ENCODE peak calls at places on chromosomes 12 and 14, in ten cellular contexts. S is Daoy; K is stimulated activated CD4-positive, alpha-beta T cell treated with anti-CD3 and anti-CD28 coated beads, Interleukin-15, amount 100 ng/mL, for 1 hour; H is heart left ventricle; C is nucleus accumbens; Z is HTR-8/SVneo; A is Right ventricle myocardium superior; R is neural crest cell; I is right atrium auricular region; P is NCI-H345. G is an unnamed sample.

GRCh38 chr14:75299064-75299463 is 20.4 kb downstream of the FOS start:
- DNase-seq in Z (no peak), C (no peak), H (no peak), A (peak), R (no peak), K (no peak), I (peak), S (no peak), P (no peak), G (peak)

GRCh38 chr14:68649461-68650189 is 143.2 kb downstream of the ZFP36L1 start:
- DNase-seq in A (no peak), I (no peak), K (no peak), R (no peak), Z (no peak), C (no peak), P (no peak), H (no peak), S (no peak), G (no peak)

GRCh38 chr14:96616168-96616681 is 114.0 kb downstream of the PAPOLA start:
- DNase-seq in P (no peak), A (no peak), K (no peak), R (no peak), Z (no peak), I (no peak), H (no peak), C (no peak), S (no peak), G (no peak)

GRCh38 chr14:104845033-104845666 is 19.9 kb upstream of the CEP170B start:
- DNase-seq in A (no peak), P (no peak), R (no peak), C (no peak), Z (no peak), I (no peak), K (no peak), H (no peak), S (no peak), G (no peak)

GRCh38 chr12:103586791-103587370 is at the start of gene STAB2:
- DNase-seq in C (no peak), R (no peak), P (no peak), H (no peak), K (no peak), Z (no peak), I (no peak), A (peak), S (no peak), G (no peak)

GRCh38 chr14:89137514-89138163 is 279.4 kb downstream of the FOXN3 start:
- DNase-seq in H (peak), K (no peak), Z (peak), S (peak), R (no peak), I (peak), C (no peak), A (peak), P (no peak), G (peak)

GRCh38 chr12:64544796-64545382 is 65.4 kb upstream of the RASSF3 start:
- DNase-seq in Z (no peak), P (peak), S (no peak), K (no peak), C (no peak), I (no peak), A (no peak), H (no peak), R (no peak), G (no peak)

GRCh38 chr14:21524575-21525518 is 1.3 kb downstream of the SALL2 start:
- DNase-seq in C (no peak), P (no peak), K (no peak), Z (no peak), H (no peak), I (no peak), A (no peak), R (no peak), S (no peak), G (no peak)

GRCh38 chr12:105698047-105698446 is 367.6 kb downstream of the C12orf75 start:
- DNase-seq in R (no peak), Z (no peak), S (no peak), C (no peak), K (no peak), I (no peak), P (no peak), H (no peak), A (no peak), G (peak)

GRCh38 chr14:92552066-92552465 is 38.5 kb downstream of the RIN3 start:
- DNase-seq in Z (no peak), C (no peak), I (no peak), P (no peak), A (peak), R (no peak), K (no peak), H (no peak), S (no peak), G (no peak)

GRCh38 chr12:11273449-11273848 is 3.9 kb upstream of the PRB3 start:
- DNase-seq in Z (no peak), I (no peak), C (no peak), A (no peak), R (no peak), S (no peak), P (no peak), H (no peak), K (no peak), G (no peak)

GRCh38 chr14:23047751-23048693 is 6.0 kb downstream of the PSMB11 start:
- DNase-seq in C (no peak), R (no peak), P (no peak), Z (no peak), H (no peak), K (no peak), A (no peak), S (no peak), I (no peak), G (no peak)

GRCh38 chr12:26701604-26702215 is 131.3 kb downstream of the ITPR2 start:
- DNase-seq in I (no peak), R (no peak), K (no peak), Z (no peak), P (peak), C (no peak), A (no peak), H (no peak), S (peak), G (peak)

GRCh38 chr12:88453323-88453722 is 126.9 kb downstream of the KITLG start:
- DNase-seq in C (no peak), H (no peak), A (no peak), P (no peak), S (no peak), I (no peak), K (no peak), R (no peak), Z (no peak), G (no peak)

GRCh38 chr14:102316048-102316745 is 3.3 kb upstream of the ZNF839 start:
- DNase-seq in C (no peak), A (no peak), P (peak), H (peak), S (peak), R (peak), K (no peak), Z (no peak), I (no peak), G (peak)

GRCh38 chr14:53316504-53316903 is 163.4 kb upstream of the DDHD1 start:
- DNase-seq in P (no peak), C (no peak), A (peak), S (no peak), Z (no peak), I (no peak), R (no peak), K (no peak), H (no peak), G (no peak)

GRCh38 chr12:10196210-10196609 is 16.5 kb upstream of the GABARAPL1 start:
- DNase-seq in A (no peak), C (no peak), P (no peak), I (peak), Z (no peak), K (no peak), R (no peak), S (no peak), H (no peak), G (no peak)

GRCh38 chr12:53174881-53175491 is 5.5 kb upstream of the ZNF740 start:
- DNase-seq in P (peak), A (no peak), Z (peak), I (no peak), C (no peak), S (no peak), R (no peak), K (no peak), H (no peak), G (peak)

GRCh38 chr12:83603106-83603505 is 916.4 kb downstream of the TMTC2 start:
- DNase-seq in H (no peak), A (no peak), I (no peak), C (no peak), K (no peak), R (no peak), P (no peak), Z (no peak), S (no peak), G (no peak)

GRCh38 chr14:67557656-67558055 is 24.6 kb downstream of the PLEKHH1 start:
- DNase-seq in Z (no peak), H (no peak), S (no peak), I (no peak), P (no peak), C (no peak), R (no peak), K (no peak), A (no peak), G (no peak)

GRCh38 chr14:21098892-21099595 is 589 bp upstream of the ZNF219 start:
- DNase-seq in S (no peak), A (no peak), K (no peak), P (peak), C (peak), Z (no peak), I (no peak), R (no peak), H (no peak), G (no peak)

GRCh38 chr14:65168840-65169239 is 66.5 kb upstream of the MAX start:
- DNase-seq in H (no peak), C (no peak), A (no peak), R (no peak), Z (no peak), I (no peak), P (no peak), K (no peak), S (peak), G (peak)

GRCh38 chr12:19945559-19946485 is 422.5 kb upstream of the PDE3A start:
- DNase-seq in P (no peak), S (no peak), A (no peak), R (no peak), Z (peak), I (no peak), K (no peak), H (no peak), C (no peak), G (peak)

GRCh38 chr12:6167327-6168280 is 32.6 kb upstream of the CD9 start:
- DNase-seq in S (peak), P (no peak), A (peak), H (peak), K (peak), R (no peak), Z (peak), C (peak), I (peak), G (peak)

GRCh38 chr14:104393898-104394605 is 185.5 kb upstream of the C14orf180 start:
- DNase-seq in H (peak), Z (no peak), C (no peak), A (peak), R (no peak), K (peak), P (no peak), S (peak), I (peak), G (peak)

GRCh38 chr14:36505193-36505815 is 14.7 kb downstream of the NKX2-1 start:
- DNase-seq in K (no peak), C (no peak), I (peak), A (no peak), S (peak), H (no peak), R (no peak), Z (no peak), P (no peak), G (no peak)

GRCh38 chr12:52280319-52280795 is 5.9 kb downstream of the KRT86 start:
- DNase-seq in H (peak), Z (peak), K (no peak), R (no peak), I (peak), A (no peak), P (no peak), S (peak), C (no peak), G (peak)

GRCh38 chr14:101056446-101056845 is 152.9 kb upstream of the RTL1 start:
- DNase-seq in A (no peak), I (no peak), R (no peak), Z (no peak), K (no peak), S (no peak), H (no peak), C (no peak), P (no peak), G (peak)

GRCh38 chr12:97464241-97465011 is 1.8 kb downstream of the RMST start:
- DNase-seq in H (no peak), Z (no peak), A (no peak), S (no peak), I (no peak), C (no peak), R (peak), K (no peak), P (peak), G (no peak)